ENCODE peak calls at places on chromosomes 1 and 21, in ten cellular contexts. One of them, this sample, is unnamed.

GRCh38 chr1:109927908-109928307 is 17.3 kb downstream of the CSF1 start:
- DNase-seq in NCI-H2081 treated with DMSO at 0.1 percent for 48 hours: no peak
- DNase-seq in cortex of kidney: no peak
- DNase-seq in GM10248: no peak
- DNase-seq in stimulated activated CD4-positive, alpha-beta T cell treated with anti-CD3 and anti-CD28 coated beads, Interleukin-4, amount 100 ng/mL, for 4 hours: no peak
- DNase-seq in K562: no peak
- DNase-seq in naive thymus-derived CD4-positive, alpha-beta T cell: no peak
- DNase-seq in endothelial cell: no peak
- DNase-seq in DMS153: no peak
- DNase-seq in A172: peak; percentile 72
- DNase-seq in this sample: peak; percentile 86

GRCh38 chr1:77044133-77044849 is 174.9 kb downstream of the PIGK start:
- DNase-seq in NCI-H2081 treated with DMSO at 0.1 percent for 48 hours: no peak
- DNase-seq in cortex of kidney: no peak
- DNase-seq in GM10248: no peak
- DNase-seq in stimulated activated CD4-positive, alpha-beta T cell treated with anti-CD3 and anti-CD28 coated beads, Interleukin-4, amount 100 ng/mL, for 4 hours: no peak
- DNase-seq in K562: no peak
- DNase-seq in naive thymus-derived CD4-positive, alpha-beta T cell: no peak
- DNase-seq in endothelial cell: no peak
- DNase-seq in DMS153: no peak
- DNase-seq in A172: no peak
- DNase-seq in this sample: no peak

GRCh38 chr1:24081190-24081589 is 30.7 kb downstream of the MYOM3 start:
- DNase-seq in NCI-H2081 treated with DMSO at 0.1 percent for 48 hours: no peak
- DNase-seq in cortex of kidney: no peak
- DNase-seq in GM10248: no peak
- DNase-seq in stimulated activated CD4-positive, alpha-beta T cell treated with anti-CD3 and anti-CD28 coated beads, Interleukin-4, amount 100 ng/mL, for 4 hours: no peak
- DNase-seq in K562: no peak
- DNase-seq in naive thymus-derived CD4-positive, alpha-beta T cell: no peak
- DNase-seq in endothelial cell: no peak
- DNase-seq in DMS153: no peak
- DNase-seq in A172: no peak
- DNase-seq in this sample: no peak

GRCh38 chr1:27755286-27755685 is 17.7 kb upstream of the STX12 start:
- DNase-seq in NCI-H2081 treated with DMSO at 0.1 percent for 48 hours: no peak
- DNase-seq in cortex of kidney: no peak
- DNase-seq in GM10248: no peak
- DNase-seq in stimulated activated CD4-positive, alpha-beta T cell treated with anti-CD3 and anti-CD28 coated beads, Interleukin-4, amount 100 ng/mL, for 4 hours: no peak
- DNase-seq in K562: no peak
- DNase-seq in naive thymus-derived CD4-positive, alpha-beta T cell: no peak
- DNase-seq in endothelial cell: no peak
- DNase-seq in DMS153: no peak
- DNase-seq in A172: no peak
- DNase-seq in this sample: no peak

GRCh38 chr1:30466026-30466425 is 257.4 kb downstream of the MATN1 start:
- DNase-seq in NCI-H2081 treated with DMSO at 0.1 percent for 48 hours: no peak
- DNase-seq in cortex of kidney: no peak
- DNase-seq in GM10248: no peak
- DNase-seq in stimulated activated CD4-positive, alpha-beta T cell treated with anti-CD3 and anti-CD28 coated beads, Interleukin-4, amount 100 ng/mL, for 4 hours: no peak
- DNase-seq in K562: no peak
- DNase-seq in naive thymus-derived CD4-positive, alpha-beta T cell: no peak
- DNase-seq in endothelial cell: no peak
- DNase-seq in DMS153: no peak
- DNase-seq in A172: no peak
- DNase-seq in this sample: no peak

GRCh38 chr1:26281091-26281958 is 1.4 kb downstream of the SH3BGRL3 start:
- DNase-seq in NCI-H2081 treated with DMSO at 0.1 percent for 48 hours: no peak
- DNase-seq in cortex of kidney: no peak
- DNase-seq in GM10248: no peak
- DNase-seq in stimulated activated CD4-positive, alpha-beta T cell treated with anti-CD3 and anti-CD28 coated beads, Interleukin-4, amount 100 ng/mL, for 4 hours: no peak
- DNase-seq in K562: peak; percentile 14
- DNase-seq in naive thymus-derived CD4-positive, alpha-beta T cell: no peak
- DNase-seq in endothelial cell: no peak
- DNase-seq in DMS153: no peak
- DNase-seq in A172: no peak
- DNase-seq in this sample: no peak

GRCh38 chr1:29977550-29977949 is 741.2 kb downstream of the PTPRU start:
- DNase-seq in NCI-H2081 treated with DMSO at 0.1 percent for 48 hours: no peak
- DNase-seq in cortex of kidney: no peak
- DNase-seq in GM10248: no peak
- DNase-seq in stimulated activated CD4-positive, alpha-beta T cell treated with anti-CD3 and anti-CD28 coated beads, Interleukin-4, amount 100 ng/mL, for 4 hours: no peak
- DNase-seq in K562: no peak
- DNase-seq in naive thymus-derived CD4-positive, alpha-beta T cell: no peak
- DNase-seq in endothelial cell: no peak
- DNase-seq in DMS153: no peak
- DNase-seq in A172: no peak
- DNase-seq in this sample: no peak

GRCh38 chr1:224106568-224107281 is 7.2 kb upstream of the FBXO28 start:
- DNase-seq in NCI-H2081 treated with DMSO at 0.1 percent for 48 hours: peak; percentile 10
- DNase-seq in cortex of kidney: no peak
- DNase-seq in GM10248: peak; percentile 62
- DNase-seq in stimulated activated CD4-positive, alpha-beta T cell treated with anti-CD3 and anti-CD28 coated beads, Interleukin-4, amount 100 ng/mL, for 4 hours: no peak
- DNase-seq in K562: peak; percentile 70
- DNase-seq in naive thymus-derived CD4-positive, alpha-beta T cell: no peak
- DNase-seq in endothelial cell: peak; percentile 11
- DNase-seq in DMS153: peak; percentile 70
- DNase-seq in A172: peak; percentile 66
- DNase-seq in this sample: no peak

GRCh38 chr1:100036718-100037664 is 67.2 kb downstream of the SLC35A3 start:
- DNase-seq in NCI-H2081 treated with DMSO at 0.1 percent for 48 hours: no peak
- DNase-seq in cortex of kidney: no peak
- DNase-seq in GM10248: no peak
- DNase-seq in stimulated activated CD4-positive, alpha-beta T cell treated with anti-CD3 and anti-CD28 coated beads, Interleukin-4, amount 100 ng/mL, for 4 hours: no peak
- DNase-seq in K562: peak; percentile 69
- DNase-seq in naive thymus-derived CD4-positive, alpha-beta T cell: no peak
- DNase-seq in endothelial cell: no peak
- DNase-seq in DMS153: no peak
- DNase-seq in A172: no peak
- DNase-seq in this sample: no peak

GRCh38 chr1:53754484-53755312 is 15.7 kb upstream of the GLIS1 start:
- DNase-seq in NCI-H2081 treated with DMSO at 0.1 percent for 48 hours: peak; percentile 19
- DNase-seq in cortex of kidney: no peak
- DNase-seq in GM10248: peak; percentile 58
- DNase-seq in stimulated activated CD4-positive, alpha-beta T cell treated with anti-CD3 and anti-CD28 coated beads, Interleukin-4, amount 100 ng/mL, for 4 hours: no peak
- DNase-seq in K562: peak; percentile 73
- DNase-seq in naive thymus-derived CD4-positive, alpha-beta T cell: no peak
- DNase-seq in endothelial cell: peak; percentile 39
- DNase-seq in DMS153: no peak
- DNase-seq in A172: peak; percentile 67
- DNase-seq in this sample: no peak

GRCh38 chr1:238944028-238944427 is 442.3 kb upstream of the CHRM3 start:
- DNase-seq in NCI-H2081 treated with DMSO at 0.1 percent for 48 hours: no peak
- DNase-seq in cortex of kidney: no peak
- DNase-seq in GM10248: no peak
- DNase-seq in stimulated activated CD4-positive, alpha-beta T cell treated with anti-CD3 and anti-CD28 coated beads, Interleukin-4, amount 100 ng/mL, for 4 hours: no peak
- DNase-seq in K562: no peak
- DNase-seq in naive thymus-derived CD4-positive, alpha-beta T cell: no peak
- DNase-seq in endothelial cell: no peak
- DNase-seq in DMS153: no peak
- DNase-seq in A172: no peak
- DNase-seq in this sample: no peak

GRCh38 chr1:59697138-59697811 is 117.5 kb upstream of the HOOK1 start:
- DNase-seq in NCI-H2081 treated with DMSO at 0.1 percent for 48 hours: no peak
- DNase-seq in cortex of kidney: no peak
- DNase-seq in GM10248: no peak
- DNase-seq in stimulated activated CD4-positive, alpha-beta T cell treated with anti-CD3 and anti-CD28 coated beads, Interleukin-4, amount 100 ng/mL, for 4 hours: no peak
- DNase-seq in K562: no peak
- DNase-seq in naive thymus-derived CD4-positive, alpha-beta T cell: peak; percentile 29
- DNase-seq in endothelial cell: no peak
- DNase-seq in DMS153: no peak
- DNase-seq in A172: no peak
- DNase-seq in this sample: no peak

GRCh38 chr1:245692318-245692717 is 537.5 kb downstream of the KIF26B start:
- DNase-seq in NCI-H2081 treated with DMSO at 0.1 percent for 48 hours: no peak
- DNase-seq in cortex of kidney: no peak
- DNase-seq in GM10248: no peak
- DNase-seq in stimulated activated CD4-positive, alpha-beta T cell treated with anti-CD3 and anti-CD28 coated beads, Interleukin-4, amount 100 ng/mL, for 4 hours: no peak
- DNase-seq in K562: no peak
- DNase-seq in naive thymus-derived CD4-positive, alpha-beta T cell: no peak
- DNase-seq in endothelial cell: no peak
- DNase-seq in DMS153: no peak
- DNase-seq in A172: no peak
- DNase-seq in this sample: no peak

GRCh38 chr21:28068455-28069358 is 924.0 kb downstream of the LTN1 start:
- DNase-seq in NCI-H2081 treated with DMSO at 0.1 percent for 48 hours: no peak
- DNase-seq in cortex of kidney: no peak
- DNase-seq in GM10248: no peak
- DNase-seq in stimulated activated CD4-positive, alpha-beta T cell treated with anti-CD3 and anti-CD28 coated beads, Interleukin-4, amount 100 ng/mL, for 4 hours: no peak
- DNase-seq in K562: no peak
- DNase-seq in naive thymus-derived CD4-positive, alpha-beta T cell: no peak
- DNase-seq in endothelial cell: no peak
- DNase-seq in DMS153: no peak
- DNase-seq in A172: peak; percentile 7
- DNase-seq in this sample: no peak

GRCh38 chr1:58932820-58933598 is 149.2 kb upstream of the JUN start:
- DNase-seq in NCI-H2081 treated with DMSO at 0.1 percent for 48 hours: no peak
- DNase-seq in cortex of kidney: no peak
- DNase-seq in GM10248: no peak
- DNase-seq in stimulated activated CD4-positive, alpha-beta T cell treated with anti-CD3 and anti-CD28 coated beads, Interleukin-4, amount 100 ng/mL, for 4 hours: no peak
- DNase-seq in K562: no peak
- DNase-seq in naive thymus-derived CD4-positive, alpha-beta T cell: no peak
- DNase-seq in endothelial cell: no peak
- DNase-seq in DMS153: peak; percentile 93
- DNase-seq in A172: peak; percentile 95
- DNase-seq in this sample: no peak

GRCh38 chr1:7015022-7015421 is 229.8 kb downstream of the CAMTA1 start:
- DNase-seq in NCI-H2081 treated with DMSO at 0.1 percent for 48 hours: no peak
- DNase-seq in cortex of kidney: no peak
- DNase-seq in GM10248: no peak
- DNase-seq in stimulated activated CD4-positive, alpha-beta T cell treated with anti-CD3 and anti-CD28 coated beads, Interleukin-4, amount 100 ng/mL, for 4 hours: no peak
- DNase-seq in K562: no peak
- DNase-seq in naive thymus-derived CD4-positive, alpha-beta T cell: no peak
- DNase-seq in endothelial cell: no peak
- DNase-seq in DMS153: no peak
- DNase-seq in A172: no peak
- DNase-seq in this sample: no peak

GRCh38 chr1:94646151-94646643 is 104.6 kb upstream of the F3 start:
- DNase-seq in NCI-H2081 treated with DMSO at 0.1 percent for 48 hours: no peak
- DNase-seq in cortex of kidney: no peak
- DNase-seq in GM10248: no peak
- DNase-seq in stimulated activated CD4-positive, alpha-beta T cell treated with anti-CD3 and anti-CD28 coated beads, Interleukin-4, amount 100 ng/mL, for 4 hours: no peak
- DNase-seq in K562: no peak
- DNase-seq in naive thymus-derived CD4-positive, alpha-beta T cell: no peak
- DNase-seq in endothelial cell: no peak
- DNase-seq in DMS153: no peak
- DNase-seq in A172: peak; percentile 93
- DNase-seq in this sample: no peak

GRCh38 chr1:202710070-202711025 is at the start of gene SYT2:
- DNase-seq in NCI-H2081 treated with DMSO at 0.1 percent for 48 hours: no peak
- DNase-seq in cortex of kidney: no peak
- DNase-seq in GM10248: no peak
- DNase-seq in stimulated activated CD4-positive, alpha-beta T cell treated with anti-CD3 and anti-CD28 coated beads, Interleukin-4, amount 100 ng/mL, for 4 hours: no peak
- DNase-seq in K562: peak; percentile 32
- DNase-seq in naive thymus-derived CD4-positive, alpha-beta T cell: no peak
- DNase-seq in endothelial cell: peak; percentile 57
- DNase-seq in DMS153: peak; percentile 37
- DNase-seq in A172: no peak
- DNase-seq in this sample: no peak

GRCh38 chr1:160629286-160630210 is 17.3 kb downstream of the SLAMF1 start:
- DNase-seq in NCI-H2081 treated with DMSO at 0.1 percent for 48 hours: no peak
- DNase-seq in cortex of kidney: no peak
- DNase-seq in GM10248: no peak
- DNase-seq in stimulated activated CD4-positive, alpha-beta T cell treated with anti-CD3 and anti-CD28 coated beads, Interleukin-4, amount 100 ng/mL, for 4 hours: peak; percentile 75
- DNase-seq in K562: no peak
- DNase-seq in naive thymus-derived CD4-positive, alpha-beta T cell: peak; percentile 94
- DNase-seq in endothelial cell: no peak
- DNase-seq in DMS153: no peak
- DNase-seq in A172: no peak
- DNase-seq in this sample: peak; percentile 76

GRCh38 chr1:238123201-238123600 is 232.5 kb upstream of the ZP4 start:
- DNase-seq in NCI-H2081 treated with DMSO at 0.1 percent for 48 hours: no peak
- DNase-seq in cortex of kidney: no peak
- DNase-seq in GM10248: no peak
- DNase-seq in stimulated activated CD4-positive, alpha-beta T cell treated with anti-CD3 and anti-CD28 coated beads, Interleukin-4, amount 100 ng/mL, for 4 hours: no peak
- DNase-seq in K562: no peak
- DNase-seq in naive thymus-derived CD4-positive, alpha-beta T cell: no peak
- DNase-seq in endothelial cell: no peak
- DNase-seq in DMS153: no peak
- DNase-seq in A172: no peak
- DNase-seq in this sample: no peak

GRCh38 chr1:219412772-219413171 is 200.1 kb downstream of the ZC3H11B start:
- DNase-seq in NCI-H2081 treated with DMSO at 0.1 percent for 48 hours: no peak
- DNase-seq in cortex of kidney: no peak
- DNase-seq in GM10248: no peak
- DNase-seq in stimulated activated CD4-positive, alpha-beta T cell treated with anti-CD3 and anti-CD28 coated beads, Interleukin-4, amount 100 ng/mL, for 4 hours: no peak
- DNase-seq in K562: no peak
- DNase-seq in naive thymus-derived CD4-positive, alpha-beta T cell: no peak
- DNase-seq in endothelial cell: no peak
- DNase-seq in DMS153: no peak
- DNase-seq in A172: no peak
- DNase-seq in this sample: no peak

GRCh38 chr1:212792396-212792908 is 758 bp downstream of the TATDN3 start:
- DNase-seq in NCI-H2081 treated with DMSO at 0.1 percent for 48 hours: no peak
- DNase-seq in cortex of kidney: no peak
- DNase-seq in GM10248: no peak
- DNase-seq in stimulated activated CD4-positive, alpha-beta T cell treated with anti-CD3 and anti-CD28 coated beads, Interleukin-4, amount 100 ng/mL, for 4 hours: no peak
- DNase-seq in K562: peak; percentile 34
- DNase-seq in naive thymus-derived CD4-positive, alpha-beta T cell: no peak
- DNase-seq in endothelial cell: no peak
- DNase-seq in DMS153: no peak
- DNase-seq in A172: no peak
- DNase-seq in this sample: no peak

GRCh38 chr1:11898831-11899467 is 27.3 kb downstream of the KIAA2013 start:
- DNase-seq in NCI-H2081 treated with DMSO at 0.1 percent for 48 hours: no peak
- DNase-seq in cortex of kidney: no peak
- DNase-seq in GM10248: no peak
- DNase-seq in stimulated activated CD4-positive, alpha-beta T cell treated with anti-CD3 and anti-CD28 coated beads, Interleukin-4, amount 100 ng/mL, for 4 hours: no peak
- DNase-seq in K562: peak; percentile 59
- DNase-seq in naive thymus-derived CD4-positive, alpha-beta T cell: no peak
- DNase-seq in endothelial cell: peak; percentile 59
- DNase-seq in DMS153: no peak
- DNase-seq in A172: no peak
- DNase-seq in this sample: no peak

GRCh38 chr21:36613064-36613463 is 85.9 kb upstream of the SIM2 start:
- DNase-seq in NCI-H2081 treated with DMSO at 0.1 percent for 48 hours: no peak
- DNase-seq in cortex of kidney: no peak
- DNase-seq in GM10248: no peak
- DNase-seq in stimulated activated CD4-positive, alpha-beta T cell treated with anti-CD3 and anti-CD28 coated beads, Interleukin-4, amount 100 ng/mL, for 4 hours: no peak
- DNase-seq in K562: no peak
- DNase-seq in naive thymus-derived CD4-positive, alpha-beta T cell: no peak
- DNase-seq in endothelial cell: no peak
- DNase-seq in DMS153: no peak
- DNase-seq in A172: no peak
- DNase-seq in this sample: no peak

GRCh38 chr21:38688068-38688467 is 117.7 kb upstream of the ETS2 start:
- DNase-seq in NCI-H2081 treated with DMSO at 0.1 percent for 48 hours: peak; percentile 84
- DNase-seq in cortex of kidney: no peak
- DNase-seq in GM10248: no peak
- DNase-seq in stimulated activated CD4-positive, alpha-beta T cell treated with anti-CD3 and anti-CD28 coated beads, Interleukin-4, amount 100 ng/mL, for 4 hours: no peak
- DNase-seq in K562: no peak
- DNase-seq in naive thymus-derived CD4-positive, alpha-beta T cell: no peak
- DNase-seq in endothelial cell: no peak
- DNase-seq in DMS153: peak; percentile 95
- DNase-seq in A172: no peak
- DNase-seq in this sample: no peak

GRCh38 chr21:35503646-35504045 is 454.5 kb upstream of the RUNX1 start:
- DNase-seq in NCI-H2081 treated with DMSO at 0.1 percent for 48 hours: no peak
- DNase-seq in cortex of kidney: no peak
- DNase-seq in GM10248: no peak
- DNase-seq in stimulated activated CD4-positive, alpha-beta T cell treated with anti-CD3 and anti-CD28 coated beads, Interleukin-4, amount 100 ng/mL, for 4 hours: no peak
- DNase-seq in K562: no peak
- DNase-seq in naive thymus-derived CD4-positive, alpha-beta T cell: peak; percentile 61
- DNase-seq in endothelial cell: no peak
- DNase-seq in DMS153: no peak
- DNase-seq in A172: no peak
- DNase-seq in this sample: no peak

GRCh38 chr1:185170291-185170848 is 13.4 kb downstream of the SWT1 start:
- DNase-seq in NCI-H2081 treated with DMSO at 0.1 percent for 48 hours: peak; percentile 60
- DNase-seq in cortex of kidney: no peak
- DNase-seq in GM10248: peak; percentile 68
- DNase-seq in stimulated activated CD4-positive, alpha-beta T cell treated with anti-CD3 and anti-CD28 coated beads, Interleukin-4, amount 100 ng/mL, for 4 hours: peak; percentile 16
- DNase-seq in K562: peak; percentile 86
- DNase-seq in naive thymus-derived CD4-positive, alpha-beta T cell: peak; percentile 54
- DNase-seq in endothelial cell: peak; percentile 49
- DNase-seq in DMS153: peak; percentile 54
- DNase-seq in A172: peak; percentile 62
- DNase-seq in this sample: no peak